ENCODE peak calls at places on chromosomes 4 and X, in five cellular contexts. One of them, this sample, is unnamed.

GRCh38 chrX:53190363-53190960 is 34.5 kb downstream of the KDM5C start:
- DNase-seq in neuronal stem cell: no peak
- DNase-seq in T-helper 1 cell: no peak
- DNase-seq in GF-D8: no peak
- DNase-seq in GM13977: no peak
- DNase-seq in this sample: no peak

GRCh38 chrX:153499876-153500275 is 5.1 kb downstream of the BGN start:
- DNase-seq in neuronal stem cell: no peak
- DNase-seq in T-helper 1 cell: no peak
- DNase-seq in GF-D8: no peak
- DNase-seq in GM13977: no peak
- DNase-seq in this sample: no peak

GRCh38 chr4:5051210-5051691 is at the start of gene STK32B:
- DNase-seq in neuronal stem cell: peak; percentile 57
- DNase-seq in T-helper 1 cell: no peak
- DNase-seq in GF-D8: no peak
- DNase-seq in GM13977: peak; percentile 47
- DNase-seq in this sample: peak; percentile 56

GRCh38 chr4:161350946-161351345 is 812.9 kb downstream of the FSTL5 start:
- DNase-seq in neuronal stem cell: no peak
- DNase-seq in T-helper 1 cell: no peak
- DNase-seq in GF-D8: no peak
- DNase-seq in GM13977: no peak
- DNase-seq in this sample: no peak

GRCh38 chr4:3637326-3638016 is 105.2 kb upstream of the LRPAP1 start:
- DNase-seq in neuronal stem cell: no peak
- DNase-seq in T-helper 1 cell: no peak
- DNase-seq in GF-D8: no peak
- DNase-seq in GM13977: no peak
- DNase-seq in this sample: no peak

GRCh38 chrX:36753602-36754001 is 254.6 kb upstream of the FAM47C start:
- DNase-seq in neuronal stem cell: no peak
- DNase-seq in T-helper 1 cell: no peak
- DNase-seq in GF-D8: no peak
- DNase-seq in GM13977: no peak
- DNase-seq in this sample: no peak

GRCh38 chr4:139861471-139861870 is 195.9 kb downstream of the MGST2 start:
- DNase-seq in neuronal stem cell: no peak
- DNase-seq in T-helper 1 cell: no peak
- DNase-seq in GF-D8: no peak
- DNase-seq in GM13977: no peak
- DNase-seq in this sample: no peak

GRCh38 chr4:9703391-9703790 is 78.0 kb upstream of the DRD5 start:
- DNase-seq in neuronal stem cell: peak; percentile 51
- DNase-seq in T-helper 1 cell: no peak
- DNase-seq in GF-D8: peak; percentile 47
- DNase-seq in GM13977: peak; percentile 72
- DNase-seq in this sample: peak; percentile 26

GRCh38 chrX:81202413-81202794 is 502 bp downstream of the SH3BGRL start:
- DNase-seq in neuronal stem cell: no peak
- DNase-seq in T-helper 1 cell: no peak
- DNase-seq in GF-D8: peak; percentile 20
- DNase-seq in GM13977: no peak
- DNase-seq in this sample: no peak